ENCODE peak calls at places on chromosomes 4 and X, in six cellular contexts. E is mammary epithelial cell, F is Daoy, P is tibial artery, L is GM10248, J is COR-L47. V is an unnamed sample.

GRCh38 chr4:70269674-70270073 is 27.3 kb downstream of the CSN3 start:
- DNase-seq in E (peak), J (no peak), P (no peak), F (no peak), L (no peak), V (no peak)

GRCh38 chr4:16136771-16137170 is 52.9 kb upstream of the PROM1 start:
- DNase-seq in P (no peak), J (no peak), L (no peak), E (no peak), F (no peak), V (no peak)

GRCh38 chr4:780730-781492 is 45.0 kb downstream of the CPLX1 start:
- DNase-seq in J (no peak), F (no peak), P (no peak), L (no peak), E (no peak), V (no peak)

GRCh38 chrX:107773206-107773605 is 2.4 kb downstream of the TSC22D3 start:
- DNase-seq in J (no peak), E (no peak), F (no peak), L (no peak), P (no peak), V (no peak)

GRCh38 chrX:106170318-106170717 is 2.2 kb downstream of the PWWP3B start:
- DNase-seq in L (no peak), F (peak), P (no peak), J (no peak), E (peak), V (no peak)

GRCh38 chrX:44306336-44306735 is 37.1 kb downstream of the EFHC2 start:
- DNase-seq in L (no peak), P (no peak), J (no peak), E (peak), F (peak), V (no peak)

GRCh38 chrX:153539171-153539978 is 21.9 kb downstream of the ATP2B3 start:
- DNase-seq in J (no peak), L (peak), F (peak), E (peak), P (peak), V (peak)

GRCh38 chrX:23797371-23798128 is 14.6 kb downstream of the SAT1 start:
- DNase-seq in L (no peak), P (no peak), E (peak), F (no peak), J (no peak), V (no peak)

GRCh38 chr4:152243890-152244595 is 291.8 kb downstream of the FBXW7 start:
- DNase-seq in P (peak), E (no peak), L (no peak), J (no peak), F (peak), V (no peak)

GRCh38 chr4:55125763-55126541 is 557 bp upstream of the KDR start:
- DNase-seq in L (peak), P (peak), E (peak), J (no peak), F (peak), V (no peak)

GRCh38 chr4:156949373-156949814 is 22.2 kb downstream of the PDGFC start:
- DNase-seq in J (no peak), L (no peak), P (no peak), E (peak), F (no peak), V (no peak)

GRCh38 chr4:15234101-15234500 is 193.7 kb upstream of the C1QTNF7 start:
- DNase-seq in L (no peak), F (peak), J (no peak), P (no peak), E (peak), V (no peak)

GRCh38 chr4:98571161-98571786 is 87.1 kb downstream of the TSPAN5 start:
- DNase-seq in J (no peak), F (peak), P (no peak), E (no peak), L (no peak), V (no peak)

GRCh38 chr4:25969374-25969773 is 55.4 kb downstream of the SMIM20 start:
- DNase-seq in E (no peak), J (no peak), P (peak), F (no peak), L (no peak), V (no peak)

GRCh38 chr4:73257995-73258667 is 467 bp downstream of the ANKRD17 start:
- DNase-seq in E (peak), L (no peak), F (peak), P (peak), J (peak), V (no peak)

GRCh38 chr4:100147198-100147597 is 43.1 kb downstream of the DDIT4L start:
- DNase-seq in L (no peak), E (no peak), F (no peak), J (peak), P (no peak), V (no peak)

GRCh38 chr4:3408793-3409330 is 32.9 kb upstream of the HGFAC start:
- DNase-seq in E (no peak), F (no peak), P (peak), J (no peak), L (no peak), V (no peak)

GRCh38 chrX:115584715-115585114 is 23.7 kb downstream of the PLS3 start:
- DNase-seq in L (no peak), F (peak), E (peak), P (no peak), J (no peak), V (no peak)

GRCh38 chr4:92864176-92864575 is 560.4 kb downstream of the GRID2 start:
- DNase-seq in F (no peak), L (no peak), J (no peak), P (no peak), E (no peak), V (no peak)

GRCh38 chr4:61590881-61591280 is 390.8 kb downstream of the ADGRL3 start:
- DNase-seq in L (no peak), P (no peak), F (no peak), E (no peak), J (no peak), V (no peak)

GRCh38 chr4:25367004-25367621 is 9.9 kb upstream of the ANAPC4 start:
- DNase-seq in J (peak), E (peak), L (peak), P (no peak), F (peak), V (no peak)

GRCh38 chrX:40282901-40283674 is 185.3 kb upstream of the BCOR start:
- DNase-seq in J (no peak), L (no peak), F (no peak), E (no peak), P (no peak), V (no peak)

GRCh38 chr4:177436456-177436855 is 5.8 kb downstream of the AGA start:
- DNase-seq in F (no peak), J (no peak), P (no peak), E (no peak), L (no peak), V (no peak)

V was measured in memory B cell.